ENCODE peak calls at places on chromosomes 5 and 9, in four cellular contexts. O is HepG2, W is GM12878, A is K562. N is an unnamed sample.
A peak's percentile ranks its signal among the peaks of the same experiment; 100 is the strongest.

GRCh38 chr5:79774171-79774854 is 84.7 kb downstream of the CMYA5 start:
- DNase-seq in O (peak; percentile 79), W (no peak), A (peak; percentile 69), N (peak; percentile 36)

GRCh38 chr9:80072406-80072805 is 500.6 kb downstream of the TLE4 start:
- DNase-seq in O (no peak), W (no peak), A (no peak), N (no peak)

GRCh38 chr9:20315672-20316071 is 306.6 kb downstream of the MLLT3 start:
- DNase-seq in O (no peak), W (no peak), A (no peak), N (no peak)

GRCh38 chr5:126268697-126269315 is 154.4 kb upstream of the GRAMD2B start:
- DNase-seq in O (no peak), W (no peak), A (no peak), N (no peak)

GRCh38 chr5:116084231-116084630 is 594 bp upstream of the COMMD10 start:
- DNase-seq in O (no peak), W (no peak), A (peak; percentile 62), N (peak; percentile 18)

GRCh38 chr9:115267788-115268187 is 149.8 kb upstream of the TNC start:
- DNase-seq in O (no peak), W (no peak), A (no peak), N (no peak)

GRCh38 chr5:56464935-56465756 is 232.0 kb upstream of the ANKRD55 start:
- DNase-seq in O (peak; percentile 92), W (no peak), A (no peak), N (no peak)

GRCh38 chr5:2465383-2465782 is 286.1 kb downstream of the IRX2 start:
- DNase-seq in O (no peak), W (no peak), A (no peak), N (no peak)

GRCh38 chr5:133781446-133781845 is 169.1 kb upstream of the FSTL4 start:
- DNase-seq in O (no peak), W (no peak), A (no peak), N (no peak)

GRCh38 chr5:76460104-76460503 is 57.0 kb downstream of the IQGAP2 start:
- DNase-seq in O (no peak), W (no peak), A (no peak), N (no peak)

GRCh38 chr9:98929096-98929495 is 14.6 kb upstream of the COL15A1 start:
- DNase-seq in O (no peak), W (no peak), A (no peak), N (no peak)

GRCh38 chr5:6810641-6811405 is 97.6 kb downstream of the TENT4A start:
- DNase-seq in O (no peak), W (no peak), A (no peak), N (no peak)

GRCh38 chr5:27191786-27192505 is 153.6 kb upstream of the CDH9 start:
- DNase-seq in O (no peak), W (no peak), A (no peak), N (no peak)
- TF ChIP-seq FOXK2 in O (no peak), W (no peak), A (no peak), N (no peak)

GRCh38 chr9:69946800-69947437 is 96.7 kb upstream of the MAMDC2 start:
- DNase-seq in O (peak; percentile 3), W (no peak), A (peak; percentile 11), N (no peak)
- TF ChIP-seq FOXK2 in O (no peak), W (no peak), A (no peak), N (no peak)

DNA sequence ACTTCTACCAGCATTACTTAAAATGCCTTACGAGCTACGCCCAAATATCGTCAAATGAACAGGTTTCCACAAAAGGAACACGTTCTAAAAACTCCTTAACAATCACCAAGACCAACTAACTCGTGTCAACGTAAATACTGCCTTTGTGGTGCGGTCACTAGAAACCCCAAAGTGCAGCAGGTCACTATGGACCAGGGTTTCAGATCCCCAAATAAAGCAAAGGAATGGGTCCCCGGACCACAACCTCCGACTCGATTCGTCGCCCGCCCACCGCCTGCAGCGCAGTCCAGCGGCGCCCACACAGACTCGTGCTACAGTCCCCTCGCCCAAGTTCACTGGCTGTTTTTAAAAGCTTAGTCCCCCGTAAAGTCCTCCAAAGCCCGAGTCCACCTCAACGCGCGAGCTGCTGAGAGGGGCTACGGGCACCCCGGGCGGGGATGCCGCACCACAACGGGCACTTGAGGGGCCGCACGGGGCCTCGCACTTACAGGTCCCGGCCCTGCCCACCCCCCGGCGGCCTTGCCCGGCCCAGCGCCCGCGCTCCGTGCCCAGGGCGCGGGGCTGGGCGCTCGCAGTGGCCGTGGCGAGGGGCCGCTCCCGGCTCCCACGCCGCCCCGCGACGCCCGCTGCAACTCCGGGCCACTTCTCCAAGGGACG is 1.1 kb downstream of the NFIB start:
- DNase-seq in O (no peak), W (no peak), A (peak; percentile 28), N (no peak)
- TF ChIP-seq FOXK2 in O (no peak), W (no peak), A (no peak), N (no peak)

GRCh38 chr5:31853398-31854135 is 214.6 kb downstream of the PDZD2 start:
- DNase-seq in O (no peak), W (no peak), A (no peak), N (no peak)

GRCh38 chr5:31855527-31855862 is 216.6 kb downstream of the PDZD2 start:
- DNase-seq in O (no peak), W (no peak), A (no peak), N (no peak)

GRCh38 chr5:31851290-31851689 is 212.4 kb downstream of the PDZD2 start:
- DNase-seq in O (no peak), W (no peak), A (no peak), N (no peak)

GRCh38 chr5:31854625-31855526 is 215.9 kb downstream of the PDZD2 start:
- DNase-seq in O (no peak), W (no peak), A (no peak), N (peak; percentile 53)

DNA sequence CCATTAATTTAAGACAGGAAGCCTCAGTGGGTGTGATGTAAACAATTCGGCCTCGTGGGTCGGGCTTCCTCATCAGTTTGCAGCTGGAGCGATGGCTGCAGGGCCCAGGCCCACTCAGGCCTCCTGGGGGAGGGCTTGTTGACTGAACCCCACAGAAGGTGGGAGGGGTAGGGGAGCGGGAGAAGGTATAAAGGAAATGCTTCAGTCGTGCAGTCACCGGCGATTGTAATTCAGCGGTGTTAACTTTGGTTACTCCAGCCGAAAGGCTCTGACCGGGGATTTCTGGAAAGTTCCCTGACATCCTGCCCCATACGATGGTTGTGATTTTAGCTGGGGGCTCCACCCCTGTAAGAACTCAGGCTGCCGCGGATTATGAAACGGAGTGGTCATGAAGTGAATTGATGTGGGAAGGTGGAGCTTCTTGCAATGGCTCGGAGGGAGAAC is 215.3 kb downstream of the PDZD2 start:
- DNase-seq in O (no peak), W (no peak), A (no peak), N (no peak)
- TF ChIP-seq FOXK2 in O (no peak), W (no peak), A (no peak), N (no peak)

GRCh38 chr9:126390923-126391322 is 64.3 kb downstream of the MVB12B start:
- DNase-seq in O (no peak), W (no peak), A (no peak), N (no peak)

GRCh38 chr9:126392662-126393383 is 66.2 kb downstream of the MVB12B start:
- DNase-seq in O (no peak), W (no peak), A (no peak), N (no peak)

GRCh38 chr9:126388964-126389363 is 62.3 kb downstream of the MVB12B start:
- DNase-seq in O (no peak), W (no peak), A (no peak), N (no peak)

GRCh38 chr9:126391713-126392661 is 65.4 kb downstream of the MVB12B start:
- DNase-seq in O (no peak), W (no peak), A (no peak), N (no peak)

DNA sequence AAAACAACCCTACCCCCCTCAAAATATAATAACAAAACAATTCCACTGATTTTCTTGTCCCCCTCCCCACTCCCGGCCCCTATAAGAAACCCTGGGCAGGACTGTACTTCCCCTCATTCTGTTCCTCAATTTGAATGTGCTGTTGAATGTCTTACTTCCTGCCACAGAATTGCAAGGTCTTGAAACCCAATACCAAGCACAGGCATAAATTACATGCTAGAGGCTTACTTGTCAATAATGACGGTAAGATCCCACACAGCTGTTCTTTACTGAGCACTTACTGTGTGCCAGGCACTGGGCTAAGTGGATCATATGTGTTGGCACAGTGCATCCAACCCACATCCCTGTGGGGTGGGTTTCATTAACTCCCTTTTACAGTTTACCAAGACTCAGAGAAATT is 63.3 kb downstream of the MVB12B start:
- DNase-seq in O (no peak), W (no peak), A (no peak), N (no peak)
- TF ChIP-seq FOXK2 in O (no peak), W (no peak), A (no peak), N (no peak)

DNA sequence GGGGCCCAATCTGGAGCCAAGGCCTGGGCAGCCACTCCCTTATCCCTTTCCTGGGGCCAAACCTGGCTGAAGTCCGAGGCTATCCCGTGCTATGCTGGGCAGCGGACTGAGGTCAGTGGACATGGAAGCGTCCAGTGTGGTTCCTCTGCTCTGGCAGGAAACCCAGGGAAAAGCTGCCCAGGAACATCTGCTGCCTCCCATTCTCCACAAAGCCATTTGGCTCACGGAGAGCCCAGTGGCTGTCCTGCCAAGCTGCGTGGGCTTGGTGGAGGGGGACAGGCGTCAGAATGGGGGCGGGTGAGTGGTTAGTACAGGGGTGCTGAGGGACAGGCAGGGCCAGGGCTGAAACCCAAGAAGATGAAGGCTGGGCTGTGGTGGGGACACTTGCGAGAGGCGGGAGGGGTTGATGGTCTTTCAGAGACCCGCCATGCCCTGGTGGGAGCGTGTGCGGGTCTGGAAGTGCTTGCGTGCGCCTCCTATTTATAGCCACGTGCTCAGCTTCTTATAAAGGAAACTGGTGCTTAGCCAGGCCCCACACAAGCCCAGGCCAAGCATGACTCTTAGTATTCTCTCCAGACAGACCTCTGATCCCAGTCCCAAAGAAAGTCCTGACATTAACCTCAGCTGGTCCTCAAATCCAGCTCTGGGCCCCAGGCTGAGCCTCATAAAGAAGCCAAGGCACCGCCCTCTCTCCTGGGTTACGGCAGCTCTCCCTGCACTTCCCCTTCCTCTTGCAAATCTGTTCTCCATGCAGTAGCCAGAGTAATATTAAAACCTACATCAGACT is 9.4 kb upstream of the SLC6A7 start:
- DNase-seq in O (no peak), W (no peak), A (no peak), N (no peak)
- TF ChIP-seq FOXK2 in O (no peak), W (no peak), A (no peak), N (no peak)

DNA sequence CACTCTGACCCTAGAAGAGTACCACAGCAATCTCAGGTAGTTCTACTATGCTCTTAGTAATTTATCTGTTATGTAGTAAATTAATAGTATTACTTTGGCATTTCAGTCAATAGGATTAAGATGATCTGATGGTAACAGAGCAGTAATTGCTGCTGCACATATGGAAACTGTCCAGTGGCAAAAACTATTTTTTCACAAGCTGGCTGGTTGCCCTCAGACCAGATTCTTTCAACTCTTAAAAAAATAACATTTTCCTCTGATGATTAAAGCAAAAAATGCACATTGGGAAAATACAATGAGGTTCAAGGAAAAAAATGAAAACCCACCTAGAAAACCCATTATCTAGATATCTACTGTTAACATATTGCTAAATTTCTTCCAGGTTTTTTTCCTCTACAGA is 19.7 kb downstream of the GLRA1 start:
- DNase-seq in O (no peak), W (no peak), A (no peak), N (no peak)
- TF ChIP-seq FOXK2 in O (no peak), W (no peak), A (no peak), N (no peak)

N was measured in HEK293T.